ENCODE peak calls at places on chromosomes 2 and 18, in eight cellular contexts. M is cardiac muscle cell, S is pancreas, N is cardiac fibroblast, U is GM12865, O is GM23248, Z is AG09309, R is astrocyte. W is an unnamed sample.

GRCh38 chr18:78733762-78734613 is 245.6 kb upstream of the SALL3 start:
- DNase-seq in M (no peak), S (no peak), N (no peak), U (no peak), O (no peak), Z (no peak), R (no peak), W (no peak)

GRCh38 chr2:207879536-207879935 is 109.8 kb upstream of the FZD5 start:
- DNase-seq in M (no peak), S (no peak), N (peak; percentile 47), U (no peak), O (peak; percentile 58), Z (no peak), R (peak; percentile 23), W (no peak)

GRCh38 chr2:218366621-218367414 is 10.2 kb downstream of the CATIP start:
- DNase-seq in M (no peak), S (no peak), N (no peak), U (no peak), O (no peak), Z (no peak), R (no peak), W (no peak)

GRCh38 chr18:36035253-36035652 is 32.1 kb downstream of the RPRD1A start:
- DNase-seq in M (no peak), S (no peak), N (no peak), U (no peak), O (peak; percentile 8), Z (no peak), R (peak; percentile 51), W (no peak)

GRCh38 chr2:65826567-65826966 is 394.2 kb upstream of the SPRED2 start:
- DNase-seq in M (no peak), S (no peak), N (no peak), U (no peak), O (no peak), Z (no peak), R (no peak), W (no peak)

GRCh38 chr2:62589691-62590356 is 83.8 kb upstream of the TMEM17 start:
- DNase-seq in M (no peak), S (no peak), N (no peak), U (no peak), O (no peak), Z (no peak), R (no peak), W (no peak)

GRCh38 chr2:196225213-196225612 is 53.8 kb upstream of the STK17B start:
- DNase-seq in M (no peak), S (no peak), N (peak; percentile 76), U (no peak), O (peak; percentile 81), Z (no peak), R (peak; percentile 77), W (peak; percentile 44)

GRCh38 chr2:241893265-241893664 is 23.7 kb downstream of the RTP5 start:
- DNase-seq in M (no peak), S (peak; percentile 16), N (no peak), U (no peak), O (no peak), Z (no peak), R (no peak), W (no peak)

GRCh38 chr2:38213619-38214018 is 137.7 kb upstream of the CYP1B1 start:
- DNase-seq in M (no peak), S (no peak), N (peak; percentile 33), U (no peak), O (no peak), Z (no peak), R (no peak), W (no peak)

GRCh38 chr2:230974096-230974913 is 21.6 kb upstream of the SPATA3 start:
- DNase-seq in M (no peak), S (no peak), N (peak; percentile 67), U (peak; percentile 98), O (peak; percentile 50), Z (peak; percentile 40), R (peak; percentile 92), W (peak; percentile 96)

GRCh38 chr18:53796042-53796729 is 428.3 kb downstream of the MBD2 start:
- DNase-seq in M (no peak), S (no peak), N (peak; percentile 92), U (peak; percentile 37), O (peak; percentile 96), Z (peak; percentile 40), R (peak; percentile 91), W (peak; percentile 94)

GRCh38 chr2:81984969-81985637 is 1680.6 kb upstream of the LRRTM1 start:
- DNase-seq in M (no peak), S (no peak), N (no peak), U (no peak), O (no peak), Z (no peak), R (no peak), W (no peak)

GRCh38 chr18:26034850-26035497 is 55.4 kb downstream of the SS18 start:
- DNase-seq in M (no peak), S (no peak), N (no peak), U (no peak), O (no peak), Z (no peak), R (no peak), W (no peak)

GRCh38 chr2:196208915-196209314 is 37.5 kb upstream of the STK17B start:
- DNase-seq in M (no peak), S (no peak), N (no peak), U (no peak), O (no peak), Z (no peak), R (no peak), W (no peak)

GRCh38 chr2:216622526-216622925 is 10.7 kb upstream of the IGFBP2 start:
- DNase-seq in M (no peak), S (no peak), N (no peak), U (no peak), O (no peak), Z (no peak), R (no peak), W (no peak)

GRCh38 chr2:219987830-219988229 is 360.4 kb downstream of the SLC4A3 start:
- DNase-seq in M (no peak), S (no peak), N (peak; percentile 90), U (no peak), O (peak; percentile 92), Z (peak; percentile 75), R (peak; percentile 76), W (peak; percentile 86)

GRCh38 chr18:76620326-76620813 is 125.3 kb upstream of the ZNF516 start:
- DNase-seq in M (peak; percentile 76), S (peak; percentile 26), N (peak; percentile 77), U (peak; percentile 76), O (peak; percentile 88), Z (peak; percentile 37), R (peak; percentile 67), W (peak; percentile 86)

GRCh38 chr2:134011936-134012586 is 241.8 kb upstream of the MGAT5 start:
- DNase-seq in M (no peak), S (no peak), N (no peak), U (no peak), O (no peak), Z (no peak), R (peak; percentile 16), W (peak; percentile 14)

GRCh38 chr2:190746971-190747761 is 98.3 kb downstream of the NAB1 start:
- DNase-seq in M (peak; percentile 67), S (no peak), N (peak; percentile 57), U (no peak), O (peak; percentile 55), Z (peak; percentile 57), R (peak; percentile 72), W (peak; percentile 73)

GRCh38 chr18:30886998-30887397 is 155.5 kb downstream of the DSC3 start:
- DNase-seq in M (no peak), S (no peak), N (no peak), U (no peak), O (no peak), Z (no peak), R (no peak), W (no peak)
- H3K4me3 ChIP-seq in M (no peak overlapping the region), S (no peak overlapping the region), N (no peak overlapping the region), U (no peak overlapping the region), O (no peak overlapping the region), Z (no peak overlapping the region), R (no peak overlapping the region), W (no peak overlapping the region)

GRCh38 chr2:23607925-23608324 is 222.9 kb downstream of the KLHL29 start:
- DNase-seq in M (no peak), S (no peak), N (no peak), U (no peak), O (no peak), Z (no peak), R (no peak), W (no peak)
- H3K4me3 ChIP-seq in M (no peak overlapping the region), S (no peak overlapping the region), N (no peak overlapping the region), U (no peak overlapping the region), O (no peak overlapping the region), Z (no peak overlapping the region), R (no peak overlapping the region), W (no peak overlapping the region)

DNA sequence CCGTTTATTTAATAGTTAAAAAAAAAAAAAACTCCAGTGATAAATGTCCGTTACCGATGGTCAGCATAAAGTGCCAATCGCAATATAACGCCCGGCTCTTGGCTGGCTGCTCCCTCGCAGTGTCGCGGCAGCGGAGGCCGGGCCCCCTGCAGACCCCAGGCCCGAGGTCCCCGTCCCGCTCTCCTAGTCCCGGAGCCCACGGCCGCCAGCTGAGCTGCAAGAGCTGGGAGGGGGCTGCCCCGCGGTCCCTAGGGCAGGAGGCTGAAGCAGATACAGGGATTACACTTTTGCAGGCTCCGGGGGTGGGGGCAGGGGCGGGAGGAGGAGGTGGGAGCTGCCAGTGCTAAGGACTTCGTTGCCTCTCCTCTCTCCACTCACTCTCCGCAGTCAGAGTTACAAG is 6.9 kb downstream of the OSR1 start:
- DNase-seq in M (no peak), S (peak; percentile 12), N (no peak), U (no peak), O (no peak), Z (no peak), R (no peak), W (no peak)
- H3K4me3 ChIP-seq in M (no peak overlapping the region), S (no peak overlapping the region), N (no peak overlapping the region), U (no peak overlapping the region), O (no peak overlapping the region), Z (no peak overlapping the region), R (no peak overlapping the region), W (peak overlapping the region; percentile 28)

DNA sequence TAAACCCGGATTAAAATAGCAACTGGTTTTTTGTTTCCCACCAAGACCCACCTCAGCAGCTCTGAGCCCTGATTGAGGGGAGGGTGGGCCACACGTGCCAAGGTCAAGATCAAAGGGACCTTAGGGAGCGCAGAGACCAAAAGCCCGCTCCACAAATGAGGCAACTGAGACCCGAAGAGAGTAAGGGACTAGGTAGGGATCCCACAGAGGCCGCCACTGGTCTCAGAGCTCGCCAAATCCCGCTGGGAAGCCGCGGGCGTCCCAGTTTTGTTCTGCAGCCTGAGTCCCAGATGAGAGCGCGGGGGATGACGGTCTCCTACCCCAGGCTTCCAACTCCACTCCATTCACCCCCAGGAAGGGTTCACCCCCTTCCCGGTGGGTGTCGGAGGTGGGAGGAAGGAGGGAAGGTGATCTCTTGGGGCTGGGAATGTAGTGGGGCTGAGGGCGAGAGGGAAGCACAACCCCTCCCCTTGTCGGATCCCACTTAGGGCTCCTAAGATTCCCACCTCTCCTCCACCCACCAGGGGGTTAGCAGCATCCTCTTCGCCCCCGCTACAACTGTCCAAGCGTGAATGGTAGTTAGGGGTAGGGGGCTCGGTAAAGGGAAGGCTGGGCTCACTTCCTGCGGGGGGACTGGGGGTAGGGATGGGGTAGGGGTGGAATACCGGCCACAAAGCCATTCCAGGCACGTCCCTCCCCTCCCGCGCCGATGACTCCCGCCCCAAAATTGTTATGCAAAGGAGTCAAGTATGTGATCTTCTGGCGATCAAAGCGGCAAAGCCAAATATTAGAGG is 7.3 kb upstream of the EN1 start:
- DNase-seq in M (no peak), S (no peak), N (no peak), U (no peak), O (no peak), Z (no peak), R (no peak), W (no peak)
- H3K4me3 ChIP-seq in M (peak overlapping the region; percentile 23), S (no peak overlapping the region), N (no peak overlapping the region), U (no peak overlapping the region), O (peak overlapping the region; percentile 73), Z (no peak overlapping the region), R (peak overlapping the region; percentile 41), W (no peak overlapping the region)

W was measured in choroid plexus epithelial cell.